ENCODE peak calls at places on chromosomes 11 and 22, in ten cellular contexts. G is ureter; B is brain pericyte; D is NCI-H460; N is effector CD4-positive, alpha-beta T cell; Q is AML-193; X is cerebellum; S is WTC11; E is ELR; L is activated CD4-positive, alpha-beta T cell treated with anti-CD3 and anti-CD28 coated beads for 24 hours. Y is an unnamed sample.

GRCh38 chr22:39238561-39238960 is 6.2 kb downstream of the PDGFB start:
- DNase-seq in N (no peak), D (no peak), Q (no peak), E (no peak), S (no peak), B (no peak), X (no peak), L (no peak), G (no peak), Y (no peak)

GRCh38 chr22:37563153-37564081 is 3.1 kb downstream of the CDC42EP1 start:
- DNase-seq in N (no peak), S (no peak), B (peak; percentile 68), L (no peak), Q (no peak), E (peak; percentile 96), X (no peak), G (peak; percentile 82), D (no peak), Y (peak; percentile 84)

GRCh38 chr11:19394525-19395016 is 153.8 kb upstream of the E2F8 start:
- DNase-seq in B (no peak), Q (no peak), D (no peak), X (no peak), L (no peak), N (no peak), S (no peak), E (no peak), G (no peak), Y (no peak)

GRCh38 chr11:2154889-2155288 is 6.1 kb downstream of the INS start:
- DNase-seq in G (no peak), B (no peak), Q (no peak), E (no peak), N (no peak), S (no peak), D (no peak), L (no peak), X (no peak), Y (no peak)

GRCh38 chr11:57094206-57094940 is 87.4 kb upstream of the LRRC55 start:
- DNase-seq in L (no peak), N (no peak), E (peak; percentile 23), G (no peak), B (no peak), X (no peak), S (no peak), Q (no peak), D (no peak), Y (no peak)

GRCh38 chr11:61907871-61908729 is 9.3 kb downstream of the RAB3IL1 start:
- DNase-seq in X (no peak), L (no peak), S (no peak), D (no peak), G (no peak), Q (no peak), B (no peak), N (no peak), E (no peak), Y (no peak)

GRCh38 chr11:118232659-118233058 is 7.8 kb upstream of the JAML start:
- DNase-seq in S (no peak), L (peak; percentile 38), X (no peak), Q (no peak), E (no peak), B (no peak), G (no peak), N (no peak), D (no peak), Y (no peak)

GRCh38 chr22:20606041-20606783 is 98.8 kb downstream of the MED15 start:
- DNase-seq in E (peak; percentile 75), B (no peak), S (peak; percentile 88), D (peak; percentile 54), X (no peak), L (peak; percentile 50), Q (peak; percentile 22), N (peak; percentile 55), G (peak; percentile 84), Y (peak; percentile 64)

GRCh38 chr11:80109031-80109430 is 668.2 kb upstream of the TENM4 start:
- DNase-seq in X (no peak), B (no peak), E (peak; percentile 10), G (no peak), N (no peak), Q (no peak), D (no peak), L (no peak), S (no peak), Y (no peak)

GRCh38 chr11:1197886-1198765 is 24.7 kb upstream of the MUC5B start:
- DNase-seq in B (no peak), E (no peak), L (no peak), S (peak; percentile 47), Q (no peak), N (no peak), G (no peak), D (no peak), X (no peak), Y (no peak)

GRCh38 chr11:69263736-69264052 is 30.3 kb upstream of the MYEOV start:
- DNase-seq in G (no peak), S (no peak), L (no peak), N (no peak), X (no peak), B (no peak), E (no peak), Q (no peak), D (no peak), Y (no peak)

GRCh38 chr22:39723899-39724351 is 153.4 kb downstream of the CACNA1I start:
- DNase-seq in E (peak; percentile 39), X (no peak), G (no peak), L (no peak), B (no peak), S (no peak), D (no peak), N (no peak), Q (no peak), Y (no peak)

GRCh38 chr11:87059596-87059995 is 21.9 kb downstream of the TMEM135 start:
- DNase-seq in L (no peak), G (no peak), S (no peak), E (no peak), X (no peak), B (no peak), N (no peak), Q (no peak), D (no peak), Y (no peak)

GRCh38 chr11:65565624-65566453 is 4.4 kb upstream of the ZNRD2 start:
- DNase-seq in B (no peak), E (peak; percentile 64), G (no peak), X (no peak), D (no peak), Q (no peak), S (no peak), L (no peak), N (peak; percentile 42), Y (no peak)

GRCh38 chr11:131624526-131624925 is 254.1 kb downstream of the NTM start:
- DNase-seq in X (no peak), E (peak; percentile 12), D (no peak), N (no peak), S (no peak), L (no peak), B (no peak), Q (no peak), G (no peak), Y (no peak)

GRCh38 chr11:77147668-77148321 is 19.7 kb downstream of the MYO7A start:
- DNase-seq in D (no peak), S (peak; percentile 66), N (no peak), X (no peak), G (no peak), Q (no peak), B (peak; percentile 30), E (peak; percentile 13), L (no peak), Y (peak; percentile 60)

GRCh38 chr22:33726294-33726711 is 194.0 kb downstream of the LARGE1 start:
- DNase-seq in L (no peak), B (no peak), G (no peak), S (no peak), E (no peak), X (peak; percentile 6), Q (no peak), N (no peak), D (no peak), Y (no peak)

GRCh38 chr11:114311946-114312345 is 15.7 kb downstream of the NNMT start:
- DNase-seq in L (no peak), S (no peak), Q (no peak), D (no peak), N (no peak), E (no peak), X (no peak), G (no peak), B (no peak), Y (no peak)

GRCh38 chr11:123082977-123083376 is 21.0 kb upstream of the HSPA8 start:
- DNase-seq in L (no peak), D (no peak), X (no peak), Q (no peak), S (no peak), B (no peak), N (no peak), G (no peak), E (no peak), Y (no peak)